ENCODE peak calls at places on chromosomes 3 and 15, in eight cellular contexts. U is ovary, G is HCT116, Y is A549, R is transverse colon, L is adrenal gland, C is prostate gland, W is upper lobe of left lung. P is an unnamed sample.

GRCh38 chr3:151265866-151266265 is 12.5 kb downstream of the P2RY14 start:
- DNase-seq in U (no peak), G (no peak), Y (no peak), R (peak; percentile 53), L (no peak), C (no peak), W (peak; percentile 28), P (no peak)

GRCh38 chr15:89163271-89164055 is 57.9 kb downstream of the RLBP1 start:
- DNase-seq in U (no peak), G (no peak), Y (no peak), R (no peak), L (no peak), C (no peak), W (peak; percentile 1), P (no peak)

GRCh38 chr3:9247361-9248231 is 1.9 kb downstream of the SRGAP3 start:
- DNase-seq in U (no peak), G (no peak), Y (no peak), R (no peak), L (no peak), C (no peak), W (no peak), P (no peak)

GRCh38 chr15:52252781-52253180 is 42.8 kb downstream of the MYO5C start:
- DNase-seq in U (no peak), G (peak; percentile 81), Y (peak; percentile 98), R (no peak), L (no peak), C (no peak), W (peak; percentile 48), P (no peak)

GRCh38 chr15:65856821-65857455 is 12.4 kb upstream of the RAB11A start:
- DNase-seq in U (peak; percentile 59), G (peak; percentile 59), Y (peak; percentile 57), R (peak; percentile 81), L (peak; percentile 86), C (peak; percentile 67), W (peak; percentile 72), P (peak; percentile 58)

GRCh38 chr3:53142986-53143385 is 12.8 kb upstream of the RFT1 start:
- DNase-seq in U (no peak), G (no peak), Y (no peak), R (peak; percentile 14), L (no peak), C (no peak), W (peak; percentile 74), P (peak; percentile 37)

GRCh38 chr3:112357888-112358287 is 24.9 kb downstream of the CD200 start:
- DNase-seq in U (no peak), G (no peak), Y (no peak), R (no peak), L (no peak), C (no peak), W (no peak), P (peak; percentile 33)

GRCh38 chr3:178275793-178276192 is 260.4 kb upstream of the KCNMB2 start:
- DNase-seq in U (no peak), G (no peak), Y (no peak), R (no peak), L (no peak), C (no peak), W (no peak), P (no peak)

GRCh38 chr15:31752363-31752762 is 278.0 kb upstream of the CHRNA7 start:
- DNase-seq in U (no peak), G (no peak), Y (no peak), R (no peak), L (no peak), C (no peak), W (no peak), P (no peak)

GRCh38 chr3:112958749-112959560 is 15.9 kb downstream of the CD200R1 start:
- DNase-seq in U (no peak), G (no peak), Y (no peak), R (no peak), L (no peak), C (no peak), W (no peak), P (no peak)

GRCh38 chr15:82306791-82307713 is 42.2 kb downstream of the GOLGA6L10 start:
- DNase-seq in U (no peak), G (no peak), Y (no peak), R (no peak), L (no peak), C (no peak), W (no peak), P (no peak)

GRCh38 chr3:157532529-157533297 is 29.5 kb upstream of the VEPH1 start:
- DNase-seq in U (no peak), G (peak; percentile 65), Y (peak; percentile 58), R (no peak), L (peak; percentile 38), C (peak; percentile 32), W (no peak), P (no peak)

GRCh38 chr15:89633585-89633984 is 21.7 kb downstream of the KIF7 start:
- DNase-seq in U (no peak), G (no peak), Y (no peak), R (no peak), L (peak; percentile 9), C (no peak), W (no peak), P (no peak)

GRCh38 chr15:31887246-31887645 is 143.1 kb upstream of the CHRNA7 start:
- DNase-seq in U (no peak), G (no peak), Y (no peak), R (no peak), L (no peak), C (no peak), W (no peak), P (no peak)

GRCh38 chr3:197748597-197749314 is 927 bp upstream of the FYTTD1 start:
- DNase-seq in U (no peak), G (no peak), Y (no peak), R (no peak), L (no peak), C (no peak), W (no peak), P (no peak)

GRCh38 chr15:89195836-89196235 is 25.5 kb downstream of the RLBP1 start:
- DNase-seq in U (no peak), G (no peak), Y (no peak), R (no peak), L (no peak), C (no peak), W (no peak), P (no peak)

GRCh38 chr15:86591158-86591557 is 511.5 kb downstream of the AGBL1 start:
- DNase-seq in U (no peak), G (no peak), Y (no peak), R (no peak), L (no peak), C (no peak), W (no peak), P (no peak)

GRCh38 chr3:117628896-117629295 is 919.3 kb downstream of the TUSC7 start:
- DNase-seq in U (no peak), G (no peak), Y (no peak), R (no peak), L (no peak), C (no peak), W (peak; percentile 57), P (peak; percentile 22)

GRCh38 chr15:40762919-40763800 is 708 bp upstream of the GCHFR start:
- DNase-seq in U (peak; percentile 82), G (no peak), Y (no peak), R (peak; percentile 85), L (peak; percentile 82), C (peak; percentile 69), W (peak; percentile 68), P (peak; percentile 76)

GRCh38 chr15:99109555-99110021 is 4.7 kb downstream of the SYNM start:
- DNase-seq in U (no peak), G (no peak), Y (no peak), R (no peak), L (no peak), C (no peak), W (no peak), P (no peak)

GRCh38 chr15:99167640-99168039 is 62.8 kb downstream of the SYNM start:
- DNase-seq in U (no peak), G (no peak), Y (no peak), R (no peak), L (no peak), C (no peak), W (no peak), P (no peak)

DNA sequence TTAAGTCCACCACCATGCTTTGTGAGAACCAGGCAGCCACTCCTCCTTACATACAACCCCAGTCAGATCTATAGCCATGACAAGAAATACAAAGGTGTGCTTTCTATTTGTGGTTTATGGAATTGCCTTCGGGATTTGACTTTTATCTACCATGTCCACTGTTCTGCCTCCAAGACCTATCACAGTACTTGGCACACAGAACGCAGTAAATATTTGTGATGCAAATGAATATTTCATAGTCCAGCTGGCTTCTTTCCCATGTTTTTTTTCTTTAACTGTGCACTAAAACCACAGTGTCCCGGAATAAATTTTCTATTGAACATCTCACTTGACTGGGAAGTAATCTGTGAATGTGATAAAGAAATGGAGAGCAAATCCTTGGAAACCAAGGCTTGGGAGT is 314.7 kb downstream of the RORA start:
- DNase-seq in U (no peak), G (no peak), Y (no peak), R (no peak), L (no peak), C (peak; percentile 22), W (no peak), P (no peak)
- H3K27ac ChIP-seq in U (no peak overlapping the region), G (no peak overlapping the region), Y (no peak overlapping the region), R (no peak overlapping the region), L (no peak overlapping the region), C (no peak overlapping the region), W (no peak overlapping the region), P (no peak overlapping the region)

GRCh38 chr3:185824051-185824466 is 783 bp downstream of the IGF2BP2 start:
- DNase-seq in U (no peak), G (no peak), Y (no peak), R (peak; percentile 32), L (peak; percentile 30), C (no peak), W (no peak), P (peak; percentile 32)
- TF ChIP-seq POLR2A in U (no peak), G (no peak), Y (no peak), R (no peak), L (no peak), C (no peak), W (no peak), P (no peak)

GRCh38 chr3:184377374-184377773 is 633 bp downstream of the THPO start:
- DNase-seq in U (no peak), G (no peak), Y (no peak), R (no peak), L (no peak), C (no peak), W (no peak), P (no peak)
- H3K27ac ChIP-seq in U (no peak overlapping the region), G (no peak overlapping the region), Y (no peak overlapping the region), R (no peak overlapping the region), L (peak overlapping the region; percentile 44), C (no peak overlapping the region), W (no peak overlapping the region), P (no peak overlapping the region)

DNA sequence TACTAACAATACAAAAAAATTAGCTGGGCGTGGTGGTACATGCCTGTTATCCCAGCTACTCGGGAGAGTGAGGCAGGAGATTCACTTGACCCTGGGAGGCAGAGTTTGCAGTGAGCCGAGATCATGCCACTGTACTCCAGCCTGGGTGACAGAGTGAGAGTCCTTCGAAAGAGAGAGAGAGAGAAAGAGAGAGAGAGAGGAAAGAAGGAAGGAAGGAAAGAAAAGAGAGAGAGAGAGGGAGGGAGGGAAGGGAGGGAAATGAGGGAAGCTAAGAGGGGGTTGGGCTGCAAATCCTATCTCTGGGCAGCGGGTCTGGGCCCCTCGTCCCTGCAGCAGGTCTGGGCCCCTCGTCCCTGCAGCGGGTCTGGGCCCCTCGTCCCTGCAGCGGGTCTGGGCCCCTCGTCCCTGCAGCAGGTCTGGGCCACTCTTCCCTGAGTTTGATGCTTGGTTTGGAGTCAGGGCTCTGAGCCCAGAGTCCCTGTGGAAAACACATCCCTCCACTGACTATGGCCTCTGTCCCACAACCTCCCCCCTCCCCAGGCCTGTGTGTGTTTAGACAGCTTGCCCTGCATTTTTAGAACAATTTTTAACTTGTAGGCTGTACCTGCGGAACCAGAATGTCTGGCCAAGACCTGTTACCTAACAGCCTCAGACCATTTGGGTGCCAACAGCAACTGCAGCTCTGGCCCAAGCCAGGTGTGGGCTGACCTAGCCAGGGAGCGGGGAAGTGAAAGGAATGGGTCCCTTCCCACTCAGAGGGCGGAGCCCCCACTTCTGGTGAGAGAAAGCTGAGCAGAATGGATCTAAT is 60.2 kb upstream of the TFRC start:
- DNase-seq in U (no peak), G (no peak), Y (no peak), R (no peak), L (no peak), C (peak; percentile 89), W (peak; percentile 81), P (no peak)
- TF ChIP-seq POLR2A in U (no peak), G (no peak), Y (no peak), R (no peak), L (no peak), C (no peak), W (no peak), P (no peak)

P was measured in heart left ventricle.